ENCODE peak calls at places on chromosome X, in six cellular contexts. One of them, this sample, is unnamed.

GRCh38 chrX:136768469-136769084 is 12.2 kb downstream of the ARHGEF6 start:
- DNase-seq in A549: no peak
- DNase-seq in K562: peak; percentile 54
- DNase-seq in GM12878: no peak
- DNase-seq in endothelial cell of umbilical vein: no peak
- DNase-seq in HCT116: peak; percentile 57
- DNase-seq in this sample: peak; percentile 95

GRCh38 chrX:29281078-29281742 is 694.0 kb downstream of the IL1RAPL1 start:
- DNase-seq in A549: no peak
- DNase-seq in K562: no peak
- DNase-seq in GM12878: no peak
- DNase-seq in endothelial cell of umbilical vein: no peak
- DNase-seq in HCT116: no peak
- DNase-seq in this sample: no peak

GRCh38 chrX:68183612-68184214 is 249.6 kb downstream of the OPHN1 start:
- DNase-seq in A549: peak; percentile 62
- DNase-seq in K562: peak; percentile 15
- DNase-seq in GM12878: no peak
- DNase-seq in endothelial cell of umbilical vein: peak; percentile 44
- DNase-seq in HCT116: no peak
- DNase-seq in this sample: peak; percentile 44

GRCh38 chrX:2691543-2692220 is 587 bp downstream of the CD99 start:
- DNase-seq in A549: peak; percentile 67
- DNase-seq in K562: peak; percentile 36
- DNase-seq in GM12878: no peak
- DNase-seq in endothelial cell of umbilical vein: peak; percentile 53
- DNase-seq in HCT116: no peak
- DNase-seq in this sample: peak; percentile 45

GRCh38 chrX:63686878-63687714 is 97.9 kb downstream of the ARHGEF9 start:
- DNase-seq in A549: peak; percentile 30
- DNase-seq in K562: peak; percentile 26
- DNase-seq in GM12878: peak; percentile 20
- DNase-seq in endothelial cell of umbilical vein: peak; percentile 38
- DNase-seq in HCT116: peak; percentile 3
- DNase-seq in this sample: peak; percentile 41

GRCh38 chrX:120120223-120120622 is 4.5 kb upstream of the RHOXF1 start:
- DNase-seq in A549: no peak
- DNase-seq in K562: no peak
- DNase-seq in GM12878: no peak
- DNase-seq in endothelial cell of umbilical vein: no peak
- DNase-seq in HCT116: no peak
- DNase-seq in this sample: no peak

GRCh38 chrX:54029543-54030143 is 14.6 kb downstream of the PHF8 start:
- DNase-seq in A549: no peak
- DNase-seq in K562: no peak
- DNase-seq in GM12878: no peak
- DNase-seq in endothelial cell of umbilical vein: no peak
- DNase-seq in HCT116: no peak
- DNase-seq in this sample: no peak

GRCh38 chrX:10722804-10723364 is 102.5 kb upstream of the MID1 start:
- DNase-seq in A549: peak; percentile 47
- DNase-seq in K562: peak; percentile 57
- DNase-seq in GM12878: no peak
- DNase-seq in endothelial cell of umbilical vein: peak; percentile 54
- DNase-seq in HCT116: peak; percentile 10
- DNase-seq in this sample: peak; percentile 40

GRCh38 chrX:2549874-2550273 is 49.1 kb upstream of the DHRSX start:
- DNase-seq in A549: no peak
- DNase-seq in K562: no peak
- DNase-seq in GM12878: no peak
- DNase-seq in endothelial cell of umbilical vein: no peak
- DNase-seq in HCT116: no peak
- DNase-seq in this sample: no peak

GRCh38 chrX:41516995-41517660 is 70.0 kb downstream of the NYX start:
- DNase-seq in A549: no peak
- DNase-seq in K562: no peak
- DNase-seq in GM12878: no peak
- DNase-seq in endothelial cell of umbilical vein: no peak
- DNase-seq in HCT116: no peak
- DNase-seq in this sample: peak; percentile 1

GRCh38 chrX:24902808-24903207 is 113.0 kb downstream of the ARX start:
- DNase-seq in A549: no peak
- DNase-seq in K562: no peak
- DNase-seq in GM12878: no peak
- DNase-seq in endothelial cell of umbilical vein: peak; percentile 3
- DNase-seq in HCT116: no peak
- DNase-seq in this sample: no peak

GRCh38 chrX:111483140-111483539 is 28.3 kb upstream of the SERTM2 start:
- DNase-seq in A549: no peak
- DNase-seq in K562: no peak
- DNase-seq in GM12878: no peak
- DNase-seq in endothelial cell of umbilical vein: no peak
- DNase-seq in HCT116: no peak
- DNase-seq in this sample: no peak

GRCh38 chrX:9902651-9903050 is 64.5 kb upstream of the CLDN34 start:
- DNase-seq in A549: no peak
- DNase-seq in K562: no peak
- DNase-seq in GM12878: no peak
- DNase-seq in endothelial cell of umbilical vein: no peak
- DNase-seq in HCT116: no peak
- DNase-seq in this sample: no peak

GRCh38 chrX:139158256-139158655 is 372.3 kb upstream of the F9 start:
- DNase-seq in A549: no peak
- DNase-seq in K562: no peak
- DNase-seq in GM12878: no peak
- DNase-seq in endothelial cell of umbilical vein: no peak
- DNase-seq in HCT116: no peak
- DNase-seq in this sample: no peak

GRCh38 chrX:149521438-149521837 is 16.3 kb upstream of the IDS start:
- DNase-seq in A549: no peak
- DNase-seq in K562: no peak
- DNase-seq in GM12878: no peak
- DNase-seq in endothelial cell of umbilical vein: no peak
- DNase-seq in HCT116: no peak
- DNase-seq in this sample: no peak

GRCh38 chrX:155632424-155633100 is 19.8 kb upstream of the TMLHE start:
- DNase-seq in A549: no peak
- DNase-seq in K562: no peak
- DNase-seq in GM12878: peak; percentile 3
- DNase-seq in endothelial cell of umbilical vein: peak; percentile 23
- DNase-seq in HCT116: no peak
- DNase-seq in this sample: peak; percentile 7

GRCh38 chrX:24145340-24146186 is 4.0 kb upstream of the ZFX start:
- DNase-seq in A549: peak; percentile 76
- DNase-seq in K562: no peak
- DNase-seq in GM12878: no peak
- DNase-seq in endothelial cell of umbilical vein: peak; percentile 48
- DNase-seq in HCT116: no peak
- DNase-seq in this sample: no peak

GRCh38 chrX:45479196-45479834 is 278.6 kb upstream of the DIPK2B start:
- DNase-seq in A549: peak; percentile 84
- DNase-seq in K562: no peak
- DNase-seq in GM12878: no peak
- DNase-seq in endothelial cell of umbilical vein: peak; percentile 71
- DNase-seq in HCT116: peak; percentile 56
- DNase-seq in this sample: no peak

GRCh38 chrX:1466971-1467561 is 14.4 kb upstream of the ASMTL start:
- DNase-seq in A549: no peak
- DNase-seq in K562: no peak
- DNase-seq in GM12878: no peak
- DNase-seq in endothelial cell of umbilical vein: no peak
- DNase-seq in HCT116: no peak
- DNase-seq in this sample: no peak

DNA sequence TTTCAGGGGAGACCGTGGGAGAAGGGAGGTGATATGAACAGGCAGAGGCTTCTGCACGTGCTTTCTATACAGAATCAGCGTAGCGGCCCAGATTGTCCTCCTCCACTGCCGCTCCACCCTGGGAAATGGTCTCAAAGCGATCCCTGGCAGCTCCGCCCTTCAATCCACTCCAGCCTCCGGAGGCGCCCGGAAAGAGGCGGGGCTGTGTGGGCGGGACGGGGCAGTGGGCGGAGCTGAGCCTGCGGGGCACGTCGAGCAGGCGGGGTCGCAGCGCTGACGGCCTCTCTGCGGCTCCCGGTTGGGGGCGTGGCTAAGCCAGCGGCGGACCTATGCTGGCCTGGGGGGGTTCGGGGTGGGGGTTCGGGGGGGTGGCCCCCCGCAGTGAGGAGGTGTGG is 210 bp upstream of the SMIM10L2A start:
- DNase-seq in A549: peak; percentile 79
- DNase-seq in K562: peak; percentile 96
- DNase-seq in GM12878: peak; percentile 19
- DNase-seq in endothelial cell of umbilical vein: peak; percentile 76
- DNase-seq in HCT116: peak; percentile 62
- DNase-seq in this sample: peak; percentile 86
- H3K4me3 ChIP-seq in A549: peak overlapping the region; percentile 57
- H3K4me3 ChIP-seq in K562: peak overlapping the region; percentile 39
- H3K4me3 ChIP-seq in GM12878: peak overlapping the region; percentile 23
- H3K4me3 ChIP-seq in endothelial cell of umbilical vein: no peak overlapping the region
- H3K4me3 ChIP-seq in HCT116: peak overlapping the region; percentile 40
- H3K4me3 ChIP-seq in this sample: peak overlapping the region; percentile 25

GRCh38 chrX:49061916-49062315 is 3.1 kb downstream of the CCDC120 start:
- DNase-seq in A549: no peak
- DNase-seq in K562: no peak
- DNase-seq in GM12878: no peak
- DNase-seq in endothelial cell of umbilical vein: no peak
- DNase-seq in HCT116: no peak
- DNase-seq in this sample: no peak

GRCh38 chrX:49059209-49060191 is 701 bp downstream of the CCDC120 start:
- DNase-seq in A549: no peak
- DNase-seq in K562: peak; percentile 42
- DNase-seq in GM12878: no peak
- DNase-seq in endothelial cell of umbilical vein: no peak
- DNase-seq in HCT116: no peak
- DNase-seq in this sample: no peak

GRCh38 chrX:49061490-49061889 is 2.7 kb downstream of the CCDC120 start:
- DNase-seq in A549: no peak
- DNase-seq in K562: no peak
- DNase-seq in GM12878: no peak
- DNase-seq in endothelial cell of umbilical vein: no peak
- DNase-seq in HCT116: no peak
- DNase-seq in this sample: no peak

GRCh38 chrX:49060914-49061313 is 2.1 kb downstream of the CCDC120 start:
- DNase-seq in A549: no peak
- DNase-seq in K562: no peak
- DNase-seq in GM12878: no peak
- DNase-seq in endothelial cell of umbilical vein: no peak
- DNase-seq in HCT116: no peak
- DNase-seq in this sample: no peak

GRCh38 chrX:49058794-49059193 is at the start of gene CCDC120:
- DNase-seq in A549: no peak
- DNase-seq in K562: no peak
- DNase-seq in GM12878: no peak
- DNase-seq in endothelial cell of umbilical vein: no peak
- DNase-seq in HCT116: no peak
- DNase-seq in this sample: no peak
- TF ChIP-seq POLR2A in A549: no peak
- TF ChIP-seq POLR2A in K562: no peak
- TF ChIP-seq POLR2A in GM12878: no peak
- TF ChIP-seq POLR2A in endothelial cell of umbilical vein: no peak
- TF ChIP-seq POLR2A in HCT116: no peak
- TF ChIP-seq POLR2A in this sample: no peak

GRCh38 chrX:21658746-21659145 is 616 bp upstream of the KLHL34 start:
- DNase-seq in A549: no peak
- DNase-seq in K562: no peak
- DNase-seq in GM12878: no peak
- DNase-seq in endothelial cell of umbilical vein: no peak
- DNase-seq in HCT116: no peak
- DNase-seq in this sample: no peak

GRCh38 chrX:21657318-21658151 is 595 bp downstream of the KLHL34 start:
- DNase-seq in A549: no peak
- DNase-seq in K562: no peak
- DNase-seq in GM12878: no peak
- DNase-seq in endothelial cell of umbilical vein: no peak
- DNase-seq in HCT116: no peak
- DNase-seq in this sample: no peak

GRCh38 chrX:21658152-21658737 is at the start of gene KLHL34:
- DNase-seq in A549: no peak
- DNase-seq in K562: no peak
- DNase-seq in GM12878: no peak
- DNase-seq in endothelial cell of umbilical vein: no peak
- DNase-seq in HCT116: no peak
- DNase-seq in this sample: no peak

GRCh38 chrX:21656587-21657317 is 1.4 kb downstream of the KLHL34 start:
- DNase-seq in A549: no peak
- DNase-seq in K562: no peak
- DNase-seq in GM12878: no peak
- DNase-seq in endothelial cell of umbilical vein: no peak
- DNase-seq in HCT116: no peak
- DNase-seq in this sample: no peak

DNA sequence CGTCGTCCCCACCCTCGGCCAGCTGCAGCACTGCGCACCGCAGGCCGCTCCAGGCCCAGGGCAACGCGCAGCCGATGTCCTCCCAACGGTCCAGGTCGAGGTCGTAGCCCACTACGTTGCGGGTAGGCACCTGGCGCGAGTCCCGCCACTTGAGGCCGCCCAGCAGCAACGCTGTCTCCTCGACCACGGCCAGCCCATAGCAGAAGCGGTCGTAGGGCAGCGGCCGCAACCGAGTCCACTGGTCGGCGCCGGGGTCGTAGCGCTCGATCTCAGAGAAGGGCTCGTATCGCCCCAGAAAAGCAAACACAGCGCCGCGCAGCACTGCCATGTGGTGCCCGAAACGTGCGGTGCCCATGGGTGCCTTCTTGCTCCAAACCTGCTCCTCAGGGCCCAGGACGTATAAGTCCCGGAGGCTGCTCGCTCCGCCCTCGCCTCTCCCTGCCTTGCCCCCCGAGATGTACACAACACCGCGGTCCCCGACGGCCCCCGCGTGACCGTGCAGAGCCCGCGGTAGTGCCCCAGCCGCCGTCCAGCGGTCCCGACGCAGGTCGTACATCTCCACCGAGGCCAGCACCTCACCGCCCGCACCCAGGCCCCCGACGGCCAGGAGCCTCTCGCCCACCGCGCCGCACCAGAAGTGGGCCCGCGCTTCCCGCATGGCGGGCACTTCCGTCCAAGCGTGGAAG is 2.1 kb downstream of the KLHL34 start:
- DNase-seq in A549: no peak
- DNase-seq in K562: no peak
- DNase-seq in GM12878: no peak
- DNase-seq in endothelial cell of umbilical vein: no peak
- DNase-seq in HCT116: no peak
- DNase-seq in this sample: no peak
- TF ChIP-seq MAX in A549: no peak
- TF ChIP-seq MAX in K562: no peak
- TF ChIP-seq MAX in GM12878: no peak
- TF ChIP-seq MAX in endothelial cell of umbilical vein: no peak
- TF ChIP-seq MAX in HCT116: no peak
- TF ChIP-seq MAX in this sample: no peak

DNA sequence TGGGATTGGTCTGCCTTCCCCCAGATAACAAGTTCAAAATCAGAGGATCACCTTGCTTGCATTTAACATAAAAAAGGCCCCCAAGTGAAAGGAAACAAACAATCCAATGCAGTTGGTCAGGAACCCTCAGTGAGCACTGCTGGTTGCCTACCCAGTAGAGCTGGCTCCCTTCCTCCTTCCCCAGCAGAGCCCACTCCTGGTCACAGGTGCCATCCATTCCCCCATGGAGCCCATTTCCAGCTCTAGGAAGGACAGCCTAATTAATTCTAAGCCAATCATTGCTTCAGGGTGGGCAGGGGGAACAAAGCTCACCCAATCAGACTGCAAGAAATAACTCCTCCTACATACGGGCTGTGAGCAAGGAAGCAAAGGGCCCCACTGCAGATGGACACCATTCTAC is 86.6 kb downstream of the SH3KBP1 start:
- DNase-seq in A549: no peak
- DNase-seq in K562: no peak
- DNase-seq in GM12878: no peak
- DNase-seq in endothelial cell of umbilical vein: no peak
- DNase-seq in HCT116: no peak
- DNase-seq in this sample: no peak
- H3K4me3 ChIP-seq in A549: no peak overlapping the region
- H3K4me3 ChIP-seq in K562: no peak overlapping the region
- H3K4me3 ChIP-seq in GM12878: no peak overlapping the region
- H3K4me3 ChIP-seq in endothelial cell of umbilical vein: no peak overlapping the region
- H3K4me3 ChIP-seq in HCT116: no peak overlapping the region
- H3K4me3 ChIP-seq in this sample: no peak overlapping the region